ENCODE peak calls at places on chromosome 1, in nine cellular contexts. H is stromal cell of bone marrow; Z is myocyte; V is activated naive CD8-positive, alpha-beta T cell treated with anti-CD3 and anti-CD28 coated beads, Interleukin-2, amount 50 U/mL, for 24 hours; A is suprapubic skin; Q is activated effector memory CD4-positive, alpha-beta T cell treated with Interleukin-2 at 50 U/mL for 16 hours; D is fibroblast of mammary gland; U is activated gamma-delta T cell treated with Interleukin-2 at 50 U/mL for 16 hours; P is ovary. T is an unnamed sample.

GRCh38 chr1:193625255-193625654 is 438.8 kb upstream of the B3GALT2 start:
- DNase-seq in H (no peak), Z (no peak), V (no peak), A (no peak), Q (no peak), D (no peak), U (no peak), P (no peak), T (no peak)

GRCh38 chr1:154747841-154748766 is 122.0 kb downstream of the KCNN3 start:
- DNase-seq in H (no peak), Z (peak), V (peak), A (no peak), Q (peak), D (no peak), U (peak), P (no peak), T (peak)

GRCh38 chr1:78102082-78102481 is 56.3 kb downstream of the GIPC2 start:
- DNase-seq in H (peak), Z (peak), V (no peak), A (no peak), Q (no peak), D (peak), U (no peak), P (no peak), T (no peak)

GRCh38 chr1:50343323-50343722 is 79.9 kb downstream of the DMRTA2 start:
- DNase-seq in H (no peak), Z (no peak), V (no peak), A (no peak), Q (no peak), D (no peak), U (no peak), P (no peak), T (no peak)

GRCh38 chr1:6743189-6744101 is 41.8 kb upstream of the CAMTA1 start:
- DNase-seq in H (peak), Z (peak), V (peak), A (no peak), Q (no peak), D (peak), U (no peak), P (peak), T (peak)

GRCh38 chr1:222926566-222926965 is 111.7 kb downstream of the DISP1 start:
- DNase-seq in H (peak), Z (no peak), V (no peak), A (no peak), Q (no peak), D (peak), U (no peak), P (no peak), T (no peak)

GRCh38 chr1:54653036-54653435 is 11.4 kb downstream of the MROH7 start:
- DNase-seq in H (no peak), Z (peak), V (no peak), A (no peak), Q (no peak), D (no peak), U (no peak), P (no peak), T (no peak)

GRCh38 chr1:220595179-220595578 is 67.2 kb downstream of the MARK1 start:
- DNase-seq in H (no peak), Z (no peak), V (no peak), A (no peak), Q (no peak), D (no peak), U (no peak), P (no peak), T (no peak)

GRCh38 chr1:179038528-179039281 is 13.0 kb downstream of the FAM20B start:
- DNase-seq in H (no peak), Z (peak), V (no peak), A (no peak), Q (no peak), D (peak), U (no peak), P (no peak), T (no peak)

GRCh38 chr1:244302889-244303609 is 148.7 kb downstream of the ADSS2 start:
- DNase-seq in H (no peak), Z (peak), V (no peak), A (no peak), Q (no peak), D (peak), U (no peak), P (peak), T (peak)

GRCh38 chr1:17831619-17832018 is 76.5 kb downstream of the ACTL8 start:
- DNase-seq in H (peak), Z (peak), V (no peak), A (no peak), Q (no peak), D (peak), U (no peak), P (no peak), T (peak)

GRCh38 chr1:248748211-248748610 is 7.3 kb downstream of the LYPD8 start:
- DNase-seq in H (no peak), Z (no peak), V (no peak), A (no peak), Q (no peak), D (no peak), U (no peak), P (no peak), T (no peak)

T was measured in left colon.